ENCODE peak calls at places on chromosomes 16 and 17, in ten cellular contexts. L is GM23338, B is suprapubic skin, A is Panc1, J is K562, Q is breast epithelium, D is H1, G is stomach, K is sigmoid colon, V is transverse colon. E is an unnamed sample.

GRCh38 chr16:5056347-5056746 is 9.4 kb downstream of the C16orf89 start:
- DNase-seq in Q (no peak), G (peak), K (no peak), L (peak), V (peak), J (peak), D (no peak), B (no peak), A (no peak), E (peak)

GRCh38 chr16:11670171-11671131 is 2.2 kb downstream of the SNN start:
- DNase-seq in V (no peak), L (no peak), G (no peak), D (no peak), A (no peak), K (no peak), B (no peak), J (no peak), Q (no peak), E (no peak)

GRCh38 chr16:46715769-46716305 is 26.4 kb downstream of the ORC6 start:
- DNase-seq in A (no peak), J (no peak), Q (no peak), B (no peak), V (no peak), D (no peak), K (no peak), G (no peak), L (no peak), E (no peak)

GRCh38 chr16:85563031-85563430 is 50.1 kb upstream of the GSE1 start:
- DNase-seq in L (no peak), K (no peak), V (no peak), D (no peak), A (no peak), J (no peak), G (no peak), Q (no peak), B (no peak), E (no peak)

GRCh38 chr17:80124351-80124981 is 22.5 kb downstream of the EIF4A3 start:
- DNase-seq in B (peak), J (no peak), D (peak), V (no peak), A (no peak), Q (no peak), G (peak), L (peak), K (peak), E (no peak)

GRCh38 chr17:48646183-48647102 is 20.3 kb upstream of the HOXB9 start:
- DNase-seq in D (no peak), A (no peak), J (peak), G (no peak), K (no peak), B (no peak), Q (no peak), V (peak), L (peak), E (no peak)

GRCh38 chr17:82716383-82717181 is at the start of gene FN3KRP:
- DNase-seq in Q (peak), K (peak), L (peak), J (peak), A (peak), B (peak), D (peak), G (peak), V (peak), E (peak)

GRCh38 chr17:3665834-3666233 is 2.5 kb downstream of the TAX1BP3 start:
- DNase-seq in D (no peak), V (no peak), A (no peak), L (no peak), G (no peak), J (no peak), B (no peak), K (no peak), Q (no peak), E (no peak)

GRCh38 chr17:3913531-3914318 is 2.5 kb downstream of the P2RX1 start:
- DNase-seq in J (peak), V (peak), D (peak), Q (peak), A (no peak), B (no peak), G (peak), L (peak), K (peak), E (peak)

GRCh38 chr16:84724619-84725307 is 25.0 kb downstream of the USP10 start:
- DNase-seq in K (no peak), D (no peak), L (no peak), Q (no peak), B (no peak), J (no peak), V (no peak), A (no peak), G (no peak), E (no peak)

GRCh38 chr16:30557397-30557949 is 701 bp downstream of the ZNF764 start:
- DNase-seq in Q (no peak), B (no peak), L (no peak), K (peak), V (no peak), A (no peak), J (peak), G (no peak), D (no peak), E (no peak)

GRCh38 chr16:56776562-56776961 is 46.6 kb downstream of the NUP93 start:
- DNase-seq in J (no peak), D (no peak), G (peak), B (no peak), K (peak), A (no peak), V (peak), Q (no peak), L (no peak), E (peak)

GRCh38 chr16:3012828-3013420 is at the start of gene CLDN9:
- DNase-seq in Q (peak), J (no peak), B (no peak), K (no peak), A (no peak), G (peak), L (peak), V (peak), D (no peak), E (peak)

GRCh38 chr16:57258226-57258909 is 13.3 kb downstream of the ARL2BP start:
- DNase-seq in B (peak), D (no peak), K (peak), Q (no peak), A (no peak), J (no peak), L (no peak), V (peak), G (peak), E (peak)

GRCh38 chr16:12120331-12120981 is 143.9 kb downstream of the SNX29 start:
- DNase-seq in G (no peak), K (peak), A (no peak), B (no peak), D (no peak), J (no peak), Q (no peak), L (no peak), V (peak), E (no peak)

GRCh38 chr16:56245197-56245596 is 53.9 kb downstream of the GNAO1 start:
- DNase-seq in V (no peak), D (no peak), B (no peak), Q (no peak), G (no peak), K (no peak), L (no peak), A (no peak), J (no peak), E (no peak)

GRCh38 chr17:2955931-2956582 is 107.3 kb downstream of the OR1D5 start:
- DNase-seq in B (no peak), A (no peak), V (no peak), Q (no peak), L (no peak), J (no peak), D (no peak), G (peak), K (peak), E (no peak)

GRCh38 chr16:52578829-52579193 is 31.9 kb upstream of the TOX3 start:
- DNase-seq in L (no peak), V (no peak), J (no peak), B (no peak), D (no peak), A (no peak), K (no peak), G (no peak), Q (no peak), E (no peak)

GRCh38 chr16:79509221-79509631 is 91.3 kb downstream of the MAF start:
- DNase-seq in J (no peak), B (no peak), G (peak), V (peak), A (no peak), K (peak), Q (peak), D (no peak), L (peak), E (peak)

GRCh38 chr17:19354748-19355147 is 7.8 kb downstream of the B9D1 start:
- DNase-seq in B (no peak), J (no peak), Q (no peak), L (no peak), K (no peak), A (no peak), G (no peak), D (no peak), V (no peak), E (no peak)

GRCh38 chr16:67928561-67929364 is 2.9 kb downstream of the CTRL start:
- DNase-seq in G (peak), B (peak), J (peak), D (no peak), V (peak), L (peak), K (peak), Q (peak), A (peak), E (no peak)

GRCh38 chr17:18028114-18028513 is 10.9 kb downstream of the ATPAF2 start:
- DNase-seq in B (no peak), A (no peak), D (no peak), G (no peak), L (no peak), J (no peak), K (no peak), V (no peak), Q (no peak), E (no peak)

GRCh38 chr17:49315551-49315951 is 46.5 kb downstream of the ZNF652 start:
- DNase-seq in A (peak), V (peak), K (peak), G (peak), J (peak), L (peak), B (peak), D (peak), Q (peak), E (peak)

GRCh38 chr16:58306327-58306726 is 11.5 kb upstream of the PRSS54 start:
- DNase-seq in B (no peak), J (no peak), Q (no peak), D (no peak), L (peak), A (no peak), V (peak), K (no peak), G (peak), E (no peak)

GRCh38 chr17:77779711-77780539 is 178.6 kb upstream of the TNRC6C start:
- DNase-seq in Q (peak), J (no peak), L (no peak), V (no peak), K (peak), D (no peak), B (no peak), G (no peak), A (no peak), E (no peak)

GRCh38 chr17:35103271-35103670 is 16.4 kb downstream of the RAD51D start:
- DNase-seq in J (no peak), B (no peak), L (no peak), G (no peak), A (no peak), Q (no peak), D (no peak), V (no peak), K (no peak), E (no peak)

GRCh38 chr17:9336817-9337216 is 238.8 kb downstream of the STX8 start:
- DNase-seq in A (no peak), L (no peak), D (no peak), B (no peak), K (no peak), V (no peak), Q (no peak), G (no peak), J (no peak), E (no peak)

GRCh38 chr17:81241203-81241602 is 2.1 kb downstream of the NDUFAF8 start:
- DNase-seq in G (no peak), A (no peak), B (no peak), L (no peak), K (no peak), V (no peak), Q (no peak), J (no peak), D (no peak), E (no peak)

GRCh38 chr16:19429271-19429670 is 11.6 kb downstream of the TMC5 start:
- DNase-seq in A (no peak), L (no peak), D (no peak), K (no peak), B (no peak), V (no peak), Q (no peak), J (no peak), G (peak), E (peak)

GRCh38 chr17:66301864-66302741 is at the start of gene PRKCA:
- DNase-seq in A (no peak), J (peak), K (peak), V (peak), L (peak), D (no peak), B (peak), Q (no peak), G (peak), E (peak)

GRCh38 chr16:24686678-24687077 is 42.8 kb upstream of the TNRC6A start:
- DNase-seq in G (no peak), D (no peak), V (no peak), B (no peak), L (peak), A (no peak), Q (no peak), K (no peak), J (no peak), E (no peak)

GRCh38 chr16:75264999-75265910 is 13.8 kb upstream of the BCAR1 start:
- DNase-seq in L (peak), K (peak), V (peak), B (peak), A (no peak), J (peak), Q (no peak), D (no peak), G (peak), E (peak)

GRCh38 chr17:2192367-2193028 is 111.1 kb downstream of the SMG6 start:
- DNase-seq in D (no peak), Q (no peak), J (no peak), A (no peak), L (no peak), V (peak), K (no peak), G (no peak), B (no peak), E (no peak)

GRCh38 chr17:9802294-9802693 is 10.9 kb upstream of the DHRS7C start:
- DNase-seq in B (no peak), K (no peak), V (no peak), A (no peak), Q (no peak), L (no peak), G (no peak), J (no peak), D (no peak), E (no peak)

GRCh38 chr17:77491921-77492445 is 351.2 kb downstream of the SEC14L1 start:
- DNase-seq in D (no peak), L (no peak), G (no peak), J (no peak), K (peak), B (peak), V (peak), A (no peak), Q (no peak), E (peak)

GRCh38 chr17:19399750-19400450 is 11.1 kb upstream of the RNF112 start:
- DNase-seq in L (no peak), Q (no peak), D (no peak), J (no peak), V (no peak), A (no peak), B (no peak), G (no peak), K (no peak), E (no peak)

GRCh38 chr17:58631523-58632323 is 60.1 kb downstream of the TEX14 start:
- DNase-seq in B (peak), J (peak), D (peak), L (peak), Q (peak), K (peak), G (peak), V (peak), A (peak), E (peak)

GRCh38 chr17:58632324-58633314 is 59.2 kb downstream of the TEX14 start:
- DNase-seq in B (no peak), D (no peak), L (peak), G (no peak), V (no peak), Q (no peak), K (no peak), J (no peak), A (no peak), E (no peak)

GRCh38 chr17:58626905-58627304 is 64.9 kb downstream of the TEX14 start:
- DNase-seq in G (no peak), K (no peak), B (no peak), Q (no peak), V (no peak), D (no peak), A (no peak), L (no peak), J (no peak), E (no peak)

DNA sequence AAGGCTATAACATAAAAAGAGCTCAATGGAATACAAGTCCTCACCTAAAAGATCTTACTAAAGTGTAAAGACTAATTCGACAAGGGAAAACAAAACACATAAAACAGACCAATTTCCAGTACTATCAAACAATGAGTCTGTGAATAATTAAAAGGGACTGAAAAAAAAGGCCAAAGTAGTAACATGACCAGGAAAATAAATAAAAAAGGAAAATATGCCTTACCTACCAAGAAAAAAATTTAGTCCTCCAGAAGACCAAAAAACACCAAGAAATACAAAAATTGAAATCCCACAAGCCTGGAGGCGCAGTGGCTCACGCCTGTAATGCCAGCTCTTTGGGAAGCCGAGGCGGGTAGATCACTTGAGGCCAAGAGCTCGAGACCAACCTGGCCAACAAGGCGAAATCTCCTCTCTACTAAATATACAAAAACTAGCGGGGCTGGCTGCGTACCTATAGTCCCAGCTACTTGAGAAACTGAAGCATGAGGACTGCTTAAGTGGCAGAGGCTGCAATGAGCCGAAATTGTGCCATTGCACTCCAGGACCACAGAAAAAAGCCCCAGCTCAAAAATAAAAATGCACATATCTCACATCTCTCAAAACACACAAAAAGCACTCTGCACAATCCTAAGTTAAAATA is 60.8 kb downstream of the TEX14 start:
- DNase-seq in D (peak), K (peak), B (no peak), A (no peak), V (peak), L (peak), G (peak), Q (no peak), J (peak), E (peak)
- H3K27ac ChIP-seq in D (no peak), K (peak), B (peak), A (no peak), V (peak), L (peak), G (peak), Q (peak), J (peak), E (peak)

GRCh38 chr17:64343833-64344637 is 46.6 kb downstream of the PECAM1 start:
- DNase-seq in K (peak), L (peak), A (no peak), D (no peak), B (no peak), V (peak), G (peak), Q (peak), J (no peak), E (peak)
- TF ChIP-seq POLR2AphosphoS5 in K (no peak), L (no peak), A (no peak), D (no peak), B (no peak), V (no peak), G (peak), Q (peak), J (no peak), E (peak)

GRCh38 chr16:89411335-89411850 is 79.0 kb downstream of the ANKRD11 start:
- DNase-seq in A (no peak), K (no peak), B (no peak), Q (no peak), J (no peak), G (no peak), L (no peak), D (no peak), V (no peak), E (no peak)
- H3K27ac ChIP-seq in A (no peak), K (peak), B (peak), Q (no peak), J (no peak), G (peak), L (no peak), D (no peak), V (no peak), E (no peak)

DNA sequence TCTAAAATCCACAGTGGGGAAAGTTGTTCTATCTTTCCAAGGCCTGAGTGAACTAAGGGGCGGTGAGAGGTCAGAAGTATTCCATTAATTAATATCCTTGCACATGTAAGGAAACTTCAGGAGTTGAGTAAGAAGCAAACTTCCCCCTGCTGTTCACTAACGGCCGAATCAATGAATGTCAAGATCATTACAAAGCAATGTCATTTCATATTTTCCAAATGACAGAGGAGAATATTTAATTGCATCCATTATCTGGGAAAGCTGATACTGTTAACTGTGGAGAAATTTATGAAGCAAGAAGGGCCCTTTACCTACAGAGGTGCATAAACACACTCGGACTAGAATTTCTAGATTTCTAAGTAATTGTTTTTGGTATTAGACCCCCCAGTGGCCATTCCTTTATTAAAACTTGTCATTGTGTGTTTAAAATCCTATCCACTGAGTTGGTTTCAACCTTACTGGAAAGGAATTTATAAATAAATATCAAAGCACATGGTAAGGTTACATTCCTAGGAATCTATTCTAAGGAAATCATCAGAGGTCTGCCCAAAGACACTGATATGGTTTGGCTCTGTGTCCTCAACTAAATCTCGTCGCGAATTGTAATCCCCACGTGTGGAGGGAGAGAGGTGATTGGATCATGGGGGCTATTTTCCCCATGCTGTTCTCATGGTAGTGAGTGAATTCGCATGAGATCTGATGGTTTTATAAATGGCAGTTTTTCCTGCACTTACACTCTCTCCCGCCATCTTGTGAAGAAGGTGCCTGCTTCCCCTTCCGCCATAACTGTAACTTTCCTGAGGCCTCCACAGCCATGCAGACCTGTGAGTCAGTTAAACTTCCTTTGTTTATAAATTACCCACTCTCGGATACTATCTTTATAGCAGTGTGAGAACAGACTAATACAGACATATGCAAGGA is 20.4 kb upstream of the SMURF2 start:
- DNase-seq in D (no peak), B (no peak), K (no peak), V (no peak), J (no peak), Q (no peak), A (no peak), G (no peak), L (no peak), E (no peak)
- TF ChIP-seq POLR2AphosphoS5 in D (no peak), B (no peak), K (no peak), V (no peak), J (no peak), Q (no peak), A (no peak), G (no peak), L (no peak), E (no peak)

GRCh38 chr17:13598353-13599167 is 3.2 kb downstream of the HS3ST3A1 start:
- DNase-seq in K (no peak), B (no peak), V (no peak), G (no peak), D (no peak), A (no peak), J (no peak), Q (no peak), L (no peak), E (no peak)
- H3K27ac ChIP-seq in K (no peak), B (no peak), V (no peak), G (no peak), D (no peak), A (no peak), J (peak), Q (no peak), L (no peak), E (no peak)

GRCh38 chr17:45366049-45366448 is 49.2 kb upstream of the MAP3K14 start:
- DNase-seq in B (peak), L (no peak), G (no peak), D (no peak), A (no peak), V (no peak), K (peak), Q (no peak), J (no peak), E (no peak)
- TF ChIP-seq POLR2AphosphoS5 in B (no peak), L (no peak), G (no peak), D (no peak), A (no peak), V (no peak), K (no peak), Q (no peak), J (no peak), E (no peak)

E was measured in upper lobe of left lung.